ENCODE peak calls at places on chromosomes 11 and 22, in eight cellular contexts. T, M, W, N, K, S, Z and J are unnamed samples.

GRCh38 chr11:119479685-119480275 is 56.8 kb upstream of the THY1 start:
- DNase-seq in T (no peak), M (no peak), W (peak), N (no peak), K (peak), S (peak), Z (peak), J (no peak)

GRCh38 chr11:100925935-100926334 is 203.7 kb downstream of the PGR start:
- DNase-seq in T (no peak), M (no peak), W (no peak), N (no peak), K (peak), S (peak), Z (peak), J (peak)

GRCh38 chr22:25488244-25489020 is 76.0 kb upstream of the GRK3 start:
- DNase-seq in T (peak), M (no peak), W (peak), N (no peak), K (peak), S (peak), Z (peak), J (peak)

GRCh38 chr11:68584097-68584496 is 100.2 kb upstream of the GAL start:
- DNase-seq in T (peak), M (peak), W (peak), N (no peak), K (no peak), S (peak), Z (peak), J (no peak)

GRCh38 chr11:78420796-78421209 is 3.2 kb upstream of the GAB2 start:
- DNase-seq in T (peak), M (peak), W (no peak), N (no peak), K (peak), S (no peak), Z (peak), J (no peak)

GRCh38 chr22:23273445-23274145 is 93.3 kb downstream of the BCR start:
- DNase-seq in T (no peak), M (no peak), W (no peak), N (no peak), K (no peak), S (no peak), Z (no peak), J (no peak)

GRCh38 chr11:45834298-45834756 is 12.9 kb upstream of the CRY2 start:
- DNase-seq in T (peak), M (no peak), W (no peak), N (peak), K (no peak), S (no peak), Z (no peak), J (no peak)

GRCh38 chr11:110463153-110463552 is 33.4 kb downstream of the FDX1 start:
- DNase-seq in T (peak), M (no peak), W (peak), N (no peak), K (peak), S (peak), Z (peak), J (no peak)

DNA sequence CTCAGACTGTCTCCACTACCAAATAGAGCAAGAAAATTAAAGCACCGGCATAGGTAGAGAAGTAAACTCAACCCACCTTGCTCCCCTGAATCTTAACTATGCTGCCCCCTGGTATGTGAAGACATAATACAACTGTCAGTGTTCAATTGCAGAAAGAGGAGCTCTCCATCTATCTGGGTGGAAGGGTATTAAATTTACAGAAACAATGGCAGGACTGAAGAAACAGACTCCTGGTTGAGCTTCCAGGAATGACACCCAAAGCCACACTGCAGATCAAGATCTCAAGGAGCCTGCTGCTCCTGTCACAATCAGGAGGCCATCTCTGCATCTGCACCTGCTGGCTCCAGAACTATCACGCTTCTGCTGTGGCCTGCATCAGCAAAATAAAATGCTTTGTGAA is 132.1 kb upstream of the BMAL1 start:
- DNase-seq in T (no peak), M (no peak), W (no peak), N (no peak), K (no peak), S (no peak), Z (no peak), J (no peak)
- TF ChIP-seq CTCF in T (no peak), M (no peak), W (no peak), N (no peak), K (no peak), S (peak), Z (no peak), J (no peak)

DNA sequence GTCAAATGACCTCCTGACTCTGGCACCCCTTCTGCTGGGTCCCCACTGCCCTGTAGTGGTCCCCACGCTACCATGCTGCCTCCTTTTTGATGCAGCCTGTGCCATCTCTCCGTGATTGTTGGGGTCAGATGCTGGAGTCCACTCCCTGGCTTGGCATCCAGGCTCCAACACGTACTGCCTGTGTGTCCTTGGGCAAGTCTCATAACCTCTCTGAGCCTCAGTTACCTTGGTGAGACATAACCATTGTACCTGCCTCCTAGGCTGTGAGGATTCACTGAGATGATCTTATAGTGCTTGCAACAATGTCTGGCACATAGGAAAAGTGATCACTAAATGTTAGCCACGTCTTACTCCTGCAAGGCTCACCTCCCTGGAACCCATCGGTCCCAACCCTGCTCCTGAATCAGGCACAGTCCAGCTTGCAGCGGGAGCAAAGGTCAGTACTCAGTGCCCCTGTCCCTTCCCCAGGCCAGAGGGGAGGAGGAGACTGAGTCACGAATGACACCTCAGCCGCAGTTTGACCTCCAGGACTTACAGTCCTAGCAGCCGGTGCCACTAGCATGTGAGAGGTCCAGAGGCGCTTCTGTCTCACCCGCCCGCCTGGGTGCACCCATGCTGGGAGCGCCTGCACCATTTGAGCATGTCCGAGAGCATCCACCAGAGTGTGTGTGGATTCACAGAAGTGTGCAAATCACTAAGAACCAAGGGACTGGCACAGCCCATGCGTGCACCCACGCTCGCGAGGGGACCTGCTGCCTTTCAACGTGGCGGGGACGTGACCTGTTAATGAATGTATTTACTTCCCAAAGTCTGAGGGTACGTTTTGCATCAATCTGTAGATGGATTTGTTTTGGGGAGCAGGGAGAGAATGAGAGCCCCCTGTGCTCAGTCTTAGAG is 3.0 kb upstream of the APOA4 start:
- DNase-seq in T (no peak), M (no peak), W (no peak), N (no peak), K (no peak), S (no peak), Z (no peak), J (no peak)
- H3K27ac ChIP-seq in T (no peak), M (peak), W (no peak), N (no peak), K (no peak), S (no peak), Z (peak), J (no peak)

GRCh38 chr11:58067685-58068084 is 36.9 kb downstream of the OR6Q1 start:
- DNase-seq in T (no peak), M (no peak), W (no peak), N (no peak), K (peak), S (peak), Z (no peak), J (no peak)

GRCh38 chr11:58070585-58070984 is 39.8 kb downstream of the OR6Q1 start:
- DNase-seq in T (no peak), M (no peak), W (no peak), N (no peak), K (no peak), S (no peak), Z (no peak), J (no peak)

GRCh38 chr11:58068640-58069039 is 37.9 kb downstream of the OR6Q1 start:
- DNase-seq in T (no peak), M (no peak), W (no peak), N (no peak), K (no peak), S (no peak), Z (no peak), J (no peak)
- TF ChIP-seq CTCF in T (no peak), M (no peak), W (no peak), N (no peak), K (no peak), S (peak), Z (no peak), J (no peak)

DNA sequence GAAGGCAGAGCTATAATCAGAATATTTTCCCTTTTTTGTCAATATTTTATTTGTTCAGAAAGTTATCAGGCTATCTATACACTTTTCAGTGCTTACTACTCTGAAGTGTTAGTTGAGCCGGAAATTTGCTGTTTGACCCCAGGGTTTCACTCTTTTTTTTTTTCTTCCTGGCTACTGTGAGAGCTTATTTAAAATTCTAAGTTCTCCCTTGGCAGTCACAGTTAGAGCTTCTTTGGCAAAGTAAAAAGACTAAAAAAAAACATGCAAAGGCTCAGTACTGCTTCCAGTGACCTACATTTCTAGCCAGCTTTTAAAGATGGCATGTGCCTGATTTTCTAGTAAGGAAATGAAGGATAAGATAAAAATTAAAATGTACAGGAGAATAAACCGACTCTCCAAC is 48.4 kb downstream of the ELP4 start:
- DNase-seq in T (no peak), M (no peak), W (no peak), N (no peak), K (peak), S (no peak), Z (peak), J (no peak)
- H3K27ac ChIP-seq in T (no peak), M (no peak), W (no peak), N (no peak), K (no peak), S (no peak), Z (no peak), J (no peak)

GRCh38 chr11:36153581-36153980 is 135.6 kb downstream of the COMMD9 start:
- DNase-seq in T (no peak), M (no peak), W (no peak), N (no peak), K (no peak), S (no peak), Z (peak), J (no peak)
- TF ChIP-seq CTCF in T (no peak), M (no peak), W (no peak), N (no peak), K (no peak), S (no peak), Z (no peak), J (no peak)

GRCh38 chr11:3942956-3943497 is 87.6 kb downstream of the STIM1 start:
- DNase-seq in T (no peak), M (no peak), W (no peak), N (no peak), K (no peak), S (no peak), Z (peak), J (no peak)
- H3K27ac ChIP-seq in T (peak), M (peak), W (no peak), N (peak), K (no peak), S (no peak), Z (no peak), J (no peak)

GRCh38 chr11:30485222-30485621 is 100.9 kb downstream of the MPPED2 start:
- DNase-seq in T (no peak), M (no peak), W (no peak), N (no peak), K (no peak), S (no peak), Z (no peak), J (no peak)
- TF ChIP-seq CTCF in T (no peak), M (no peak), W (no peak), N (no peak), K (no peak), S (no peak), Z (no peak), J (no peak)

DNA sequence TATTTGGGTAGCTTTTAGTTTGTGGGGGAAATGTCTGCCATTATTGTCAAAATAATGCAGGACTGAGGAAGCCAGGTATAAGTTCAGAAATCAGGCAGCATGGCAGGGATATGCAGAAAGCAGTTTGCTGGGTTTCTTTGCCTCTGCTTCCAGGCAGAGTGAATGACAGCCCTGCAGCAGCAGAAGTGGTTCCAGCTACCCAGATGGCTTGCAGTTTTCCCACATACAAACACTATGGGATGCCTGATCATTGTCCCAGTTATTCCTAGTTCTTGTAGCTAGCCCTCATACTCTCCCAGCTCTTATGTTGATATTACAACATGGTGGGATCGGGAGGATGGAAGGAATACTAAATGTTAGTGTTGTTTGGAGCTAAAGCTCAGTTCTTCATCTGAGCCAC is 2.8 kb upstream of the DIXDC1 start:
- DNase-seq in T (no peak), M (no peak), W (no peak), N (no peak), K (no peak), S (no peak), Z (no peak), J (no peak)
- H3K27ac ChIP-seq in T (peak), M (no peak), W (no peak), N (no peak), K (no peak), S (no peak), Z (no peak), J (no peak)

DNA sequence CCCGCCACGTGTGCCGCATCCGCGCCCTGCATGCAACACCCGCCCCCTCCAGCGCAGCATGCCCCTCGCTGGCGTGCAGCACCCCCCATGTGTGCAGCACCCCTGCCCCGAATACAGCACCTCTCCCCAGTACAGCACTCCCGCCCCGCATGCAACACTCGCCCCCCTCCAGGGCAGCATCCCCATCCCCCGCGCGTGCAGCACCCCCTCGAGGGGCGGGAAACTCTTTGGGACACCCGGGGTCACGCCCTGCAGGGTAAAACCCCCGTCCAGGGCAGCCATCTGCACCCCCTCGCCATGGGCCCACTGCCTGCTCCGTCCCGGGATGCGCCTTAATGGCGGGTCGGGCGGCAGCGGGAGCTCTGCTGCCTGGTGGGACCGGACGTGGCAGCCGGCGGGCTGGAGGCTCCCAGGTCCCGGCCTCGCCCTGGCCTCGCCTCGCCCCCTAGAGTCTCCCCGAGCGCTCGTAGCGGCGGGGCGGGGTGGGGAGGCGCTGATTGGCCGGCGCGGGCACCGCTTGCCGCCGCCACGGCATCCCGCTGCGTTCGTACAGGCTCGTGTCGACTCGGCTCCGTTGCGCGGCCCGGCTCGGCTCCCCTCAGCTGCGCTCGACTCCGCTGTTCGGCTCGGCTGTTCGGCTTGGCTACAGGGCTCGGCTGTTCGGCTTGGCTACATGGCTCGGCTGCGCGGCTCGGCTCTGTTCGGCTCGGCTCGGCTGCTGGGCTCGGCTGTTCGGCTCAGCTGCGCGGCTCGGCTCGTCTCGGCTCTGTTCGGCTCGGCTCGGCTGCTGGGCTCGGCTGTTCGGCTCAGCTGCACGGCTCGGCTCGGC is 417 bp upstream of the BRSK2 start:
- DNase-seq in T (peak), M (peak), W (peak), N (peak), K (peak), S (peak), Z (peak), J (peak)
- TF ChIP-seq CTCF in T (no peak), M (no peak), W (no peak), N (no peak), K (no peak), S (no peak), Z (peak), J (peak)